ENCODE peak calls at places on chromosomes 3 and 15, in four cellular contexts. J is H1, V is GM23338, Y is heart left ventricle. M is an unnamed sample. For H3K4me1, the result is how much of the 10 kb centered on the place peaks cover.

GRCh38 chr15:22253676-22254408 is 173.5 kb downstream of the OR4M2 start:
- DNase-seq in Y (no peak), V (no peak), J (no peak), M (no peak)

GRCh38 chr15:71011503-71012155 is 103.6 kb upstream of the THSD4 start:
- DNase-seq in J (no peak), V (peak), Y (no peak), M (no peak)

GRCh38 chr3:16338999-16339398 is 74.0 kb downstream of the OXNAD1 start:
- DNase-seq in J (no peak), Y (no peak), V (no peak), M (no peak)

GRCh38 chr15:48718646-48719045 is 73.1 kb upstream of the FBN1 start:
- DNase-seq in V (no peak), Y (peak), J (no peak), M (no peak)

GRCh38 chr3:41847679-41848078 is 114.2 kb downstream of the ULK4 start:
- DNase-seq in Y (no peak), J (no peak), V (no peak), M (no peak)

GRCh38 chr3:127041933-127042332 is 59.0 kb downstream of the PLXNA1 start:
- DNase-seq in V (no peak), J (no peak), Y (no peak), M (no peak)

GRCh38 chr3:172216267-172216666 is 176.9 kb downstream of the FNDC3B start:
- DNase-seq in J (no peak), Y (no peak), V (no peak), M (no peak)

GRCh38 chr3:53195602-53196574 is 34.9 kb downstream of the PRKCD start:
- DNase-seq in J (peak), Y (peak), V (peak), M (no peak)

GRCh38 chr3:97938444-97938843 is 33.8 kb downstream of the RIOX2 start:
- DNase-seq in J (no peak), V (no peak), Y (no peak), M (no peak)

GRCh38 chr15:33985287-33985686 is 17.0 kb downstream of the CHRM5 start:
- DNase-seq in J (no peak), Y (no peak), V (peak), M (no peak)

GRCh38 chr15:40333922-40334492 is 6.7 kb downstream of the CCDC9B start:
- DNase-seq in Y (peak), J (no peak), V (no peak), M (peak)

GRCh38 chr3:196131921-196132320 is 50.0 kb upstream of the TFRC start:
- DNase-seq in J (no peak), V (no peak), Y (no peak), M (no peak)

GRCh38 chr3:172877011-172877410 is 126.5 kb downstream of the ECT2 start:
- DNase-seq in J (no peak), Y (no peak), V (peak), M (no peak)

DNA sequence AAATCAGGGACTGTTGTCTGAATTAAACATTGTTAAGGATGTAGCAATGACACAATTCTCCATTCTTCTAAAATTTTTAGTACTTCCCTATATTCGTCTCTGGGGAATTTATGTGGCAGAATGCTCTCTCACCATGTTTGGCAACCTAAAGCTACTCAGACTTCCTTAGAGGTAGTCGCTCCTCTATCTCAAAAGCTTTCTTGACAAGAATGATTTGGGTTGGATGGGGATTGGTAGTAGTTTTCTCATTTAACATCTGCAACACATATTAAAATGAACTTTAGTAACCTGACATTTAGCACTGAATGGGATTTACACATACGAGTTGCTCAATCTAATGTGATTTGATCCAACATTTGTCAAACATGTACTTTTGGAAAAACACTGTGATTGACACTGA is 233.3 kb downstream of the RBMS3 start:
- DNase-seq in V (no peak), J (no peak), Y (no peak), M (no peak)
- H3K4me3 ChIP-seq in V (no peak), J (no peak), Y (no peak), M (no peak)

GRCh38 chr3:69236808-69237707 is 114.7 kb upstream of the LMOD3 start:
- DNase-seq in Y (no peak), J (no peak), V (peak), M (peak)
- TF ChIP-seq CTCF in Y (no peak), J (no peak), V (no peak), M (no peak)

GRCh38 chr15:90099868-90100854 is 2.1 kb downstream of the IDH2 start:
- DNase-seq in J (no peak), V (no peak), Y (no peak), M (no peak)
- H3K4me1 ChIP-seq in J (under half), V (under half), Y (half or more), M (half or more)

GRCh38 chr3:27632431-27633223 is 89.5 kb downstream of the EOMES start:
- DNase-seq in V (peak), Y (peak), J (no peak), M (peak)
- H3K4me3 ChIP-seq in V (peak), Y (peak), J (no peak), M (peak)

DNA sequence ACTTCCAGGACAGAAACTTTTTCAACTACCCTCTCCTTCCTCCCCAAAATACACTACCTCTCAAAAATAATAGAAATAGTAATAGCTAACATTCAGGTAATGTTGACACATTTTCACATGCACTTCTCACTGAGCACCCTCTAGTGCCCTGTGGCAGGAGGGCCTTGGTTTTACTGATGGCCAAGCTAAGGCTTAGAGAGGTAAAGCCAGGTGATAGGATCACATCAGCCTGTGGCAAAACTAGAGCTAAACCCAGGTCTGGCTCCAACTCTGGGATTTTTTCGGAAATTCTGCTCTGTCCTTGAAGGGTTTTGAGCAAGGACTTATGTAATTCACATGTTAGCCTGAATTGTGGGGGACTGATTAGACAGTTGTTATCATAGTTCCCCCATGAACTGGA is 922 bp upstream of the TAMM41 start:
- DNase-seq in Y (no peak), J (no peak), V (no peak), M (no peak)
- TF ChIP-seq CTCF in Y (no peak), J (no peak), V (no peak), M (no peak)

DNA sequence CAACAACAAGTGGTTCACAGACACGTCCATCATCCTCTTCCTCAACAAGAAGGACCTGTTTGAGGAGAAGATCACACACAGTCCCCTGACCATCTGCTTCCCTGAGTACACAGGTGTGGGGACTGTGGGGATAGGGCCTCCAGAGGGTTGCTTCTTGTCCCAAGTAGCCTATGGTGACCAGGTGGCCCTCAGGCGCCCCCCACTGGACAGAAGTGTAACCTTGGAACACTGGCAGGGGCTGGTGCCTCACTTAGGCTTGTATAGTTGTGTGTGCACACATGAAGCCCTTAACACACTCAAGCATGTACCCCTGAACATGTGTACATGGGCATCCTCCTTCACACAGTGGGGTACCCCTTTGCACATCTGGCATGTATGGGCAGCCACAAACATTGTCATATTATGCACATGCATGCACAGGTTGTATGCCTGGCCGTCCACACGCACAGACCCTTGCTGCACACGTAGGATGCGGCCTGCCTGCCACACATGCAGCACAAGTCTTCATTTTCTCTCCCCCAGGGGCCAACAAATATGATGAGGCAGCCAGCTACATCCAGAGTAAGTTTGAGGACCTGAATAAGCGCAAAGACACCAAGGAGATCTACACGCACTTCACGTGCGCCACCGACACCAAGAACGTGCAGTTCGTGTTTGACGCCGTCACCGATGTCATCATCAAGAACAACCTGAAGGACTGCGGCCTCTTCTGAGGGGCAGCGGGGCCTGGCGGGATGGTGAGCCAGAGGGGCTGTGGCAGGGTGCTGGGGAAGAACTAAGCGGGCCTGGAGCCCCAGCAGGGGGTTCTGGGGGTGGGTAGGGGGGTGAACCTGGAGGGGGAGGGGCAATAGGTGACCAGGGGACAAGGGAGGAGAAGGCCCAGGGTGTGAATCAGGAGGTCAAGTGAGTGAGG is 11.7 kb upstream of the SEMA3B start:
- DNase-seq in Y (no peak), J (peak), V (peak), M (no peak)
- H3K4me1 ChIP-seq in Y (half or more), J (under half), V (under half), M (half or more)

GRCh38 chr3:169091196-169091595 is 572.3 kb downstream of the MECOM start:
- DNase-seq in V (no peak), J (no peak), Y (no peak), M (no peak)

GRCh38 chr3:169090559-169090958 is 573.0 kb downstream of the MECOM start:
- DNase-seq in V (no peak), Y (no peak), J (no peak), M (no peak)

DNA sequence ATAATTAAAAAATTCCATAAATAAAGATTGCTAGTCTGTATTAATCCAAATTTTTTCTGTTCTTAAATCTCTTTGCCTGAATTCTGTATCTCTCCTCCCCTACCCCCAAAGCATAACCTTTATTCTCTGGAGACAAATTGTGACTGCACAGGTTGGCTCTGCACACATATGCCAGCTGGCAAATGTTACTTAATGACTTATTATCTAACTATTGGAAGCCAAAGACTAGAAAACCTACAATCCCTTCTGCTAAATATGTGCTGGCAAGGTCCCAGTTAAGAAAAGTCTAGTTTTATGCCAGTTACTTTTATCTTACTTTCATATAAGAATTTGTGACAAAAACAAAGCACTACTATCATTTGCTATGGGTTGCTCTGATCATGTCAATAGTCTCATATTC is 569.3 kb downstream of the MECOM start:
- DNase-seq in Y (no peak), J (no peak), V (no peak), M (no peak)
- H3K4me3 ChIP-seq in Y (no peak), J (no peak), V (no peak), M (no peak)

DNA sequence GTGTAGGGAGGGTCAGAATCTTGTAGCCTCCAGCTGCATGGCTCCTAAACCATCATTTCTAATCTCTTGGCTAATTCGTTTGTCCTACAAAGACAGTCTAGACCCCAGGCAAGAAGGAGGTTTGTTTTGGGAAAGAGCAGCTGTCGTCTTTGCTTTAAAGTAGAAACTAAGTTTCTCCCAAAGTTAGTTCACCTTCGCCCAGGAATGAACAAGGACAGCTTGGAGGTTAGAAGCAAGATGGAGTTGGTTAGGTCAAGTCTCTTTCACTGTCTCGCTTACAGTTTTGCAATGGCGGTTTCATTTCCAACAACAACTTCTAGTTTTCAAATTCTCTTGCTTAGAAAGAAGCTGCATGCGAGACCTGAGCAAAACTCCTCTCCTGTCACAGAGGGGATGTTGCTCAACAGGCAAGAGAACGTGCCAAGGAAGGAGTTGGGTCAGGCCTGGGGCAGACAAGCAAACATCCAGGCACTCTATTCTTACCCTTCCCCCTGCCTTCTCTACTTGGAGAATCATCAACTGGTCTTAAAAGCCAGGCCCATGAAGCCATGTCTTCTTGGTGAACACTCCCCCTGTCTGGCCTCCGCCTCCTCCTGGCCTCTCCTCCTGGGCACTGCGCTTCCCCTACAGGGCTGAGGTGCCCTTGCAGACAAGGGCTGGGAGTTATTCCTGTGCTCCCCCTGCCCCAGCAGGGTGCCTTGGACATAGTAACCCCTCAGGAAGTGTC is 57.6 kb downstream of the TMEM44 start:
- DNase-seq in J (peak), V (peak), Y (peak), M (peak)
- TF ChIP-seq CTCF in J (peak), V (peak), Y (no peak), M (no peak)

DNA sequence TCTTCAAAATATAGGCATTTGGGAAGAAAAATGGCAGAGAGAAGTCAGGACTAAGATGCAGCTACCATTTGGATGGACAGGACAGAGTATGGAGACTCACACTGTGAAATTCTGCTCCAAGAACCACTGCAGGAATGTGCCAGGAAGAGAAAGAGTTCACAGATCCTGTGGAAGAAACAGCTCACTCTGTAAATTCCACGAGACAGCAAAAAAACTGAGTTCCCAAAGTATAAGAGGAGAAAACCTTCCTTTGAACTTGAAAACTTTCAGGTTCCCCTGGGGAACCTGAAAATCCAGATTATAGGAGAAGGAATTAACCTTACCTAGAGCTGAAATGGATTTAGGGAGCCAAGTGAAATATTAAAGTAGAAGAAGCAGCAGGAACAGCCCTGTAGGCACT is 137.1 kb downstream of the PLCH1 start:
- DNase-seq in Y (no peak), V (no peak), J (no peak), M (no peak)
- H3K4me1 ChIP-seq in Y (under half), V (under half), J (under half), M (under half)